ENCODE peak calls at places on chromosomes 6 and 20, in ten cellular contexts. H is stimulated activated CD8-positive, alpha-beta memory T cell treated with anti-CD3 and anti-CD28 coated beads, Interleukin-15, amount 100 ng/mL, for 24 hours; A is GM10248; W is AML-193; L is T47D; S is nephron progenitor cell; X is iris pigment epithelial cell; I is fibroblast of lung; V is right cardiac atrium; G is lung microvascular endothelial cell. T is an unnamed sample.

GRCh38 chr20:46206025-46206424 is 87.9 kb downstream of the CD40 start:
- DNase-seq in H (no peak), A (peak), W (peak), L (peak), S (no peak), X (peak), I (peak), V (no peak), G (peak), T (peak)

GRCh38 chr6:105372862-105373182 is 30.1 kb downstream of the PREP start:
- DNase-seq in H (no peak), A (no peak), W (no peak), L (no peak), S (no peak), X (no peak), I (no peak), V (no peak), G (no peak), T (no peak)

GRCh38 chr6:37381579-37381978 is 27.8 kb downstream of the RNF8 start:
- DNase-seq in H (no peak), A (peak), W (peak), L (peak), S (peak), X (peak), I (peak), V (no peak), G (peak), T (peak)

GRCh38 chr6:152085533-152085932 is 278.1 kb downstream of the ESR1 start:
- DNase-seq in H (no peak), A (no peak), W (no peak), L (no peak), S (no peak), X (no peak), I (no peak), V (no peak), G (peak), T (peak)

GRCh38 chr6:128841518-128841917 is 41.4 kb upstream of the LAMA2 start:
- DNase-seq in H (no peak), A (no peak), W (no peak), L (no peak), S (no peak), X (no peak), I (no peak), V (no peak), G (no peak), T (no peak)

GRCh38 chr20:37344506-37345338 is 1.2 kb upstream of the SRC start:
- DNase-seq in H (no peak), A (no peak), W (no peak), L (peak), S (no peak), X (no peak), I (no peak), V (peak), G (no peak), T (no peak)

GRCh38 chr20:49938173-49939163 is 2.3 kb downstream of the RNF114 start:
- DNase-seq in H (no peak), A (no peak), W (no peak), L (no peak), S (peak), X (peak), I (peak), V (peak), G (peak), T (peak)

GRCh38 chr6:110949679-110950285 is 8.7 kb upstream of the GTF3C6 start:
- DNase-seq in H (no peak), A (no peak), W (peak), L (no peak), S (no peak), X (peak), I (peak), V (no peak), G (peak), T (peak)

GRCh38 chr6:163038317-163038716 is 310.5 kb downstream of the PACRG start:
- DNase-seq in H (no peak), A (no peak), W (no peak), L (no peak), S (no peak), X (no peak), I (no peak), V (no peak), G (no peak), T (no peak)

GRCh38 chr20:18904624-18905023 is 91.0 kb downstream of the SCP2D1 start:
- DNase-seq in H (no peak), A (no peak), W (no peak), L (peak), S (no peak), X (no peak), I (no peak), V (no peak), G (no peak), T (no peak)

GRCh38 chr6:99521557-99522286 is 6.5 kb upstream of the USP45 start:
- DNase-seq in H (no peak), A (no peak), W (no peak), L (peak), S (peak), X (peak), I (peak), V (peak), G (peak), T (no peak)

GRCh38 chr6:6332240-6332639 is 11.8 kb upstream of the F13A1 start:
- DNase-seq in H (no peak), A (peak), W (peak), L (no peak), S (no peak), X (no peak), I (no peak), V (no peak), G (no peak), T (no peak)

GRCh38 chr6:157459327-157459726 is 78.3 kb downstream of the ZDHHC14 start:
- DNase-seq in H (no peak), A (no peak), W (no peak), L (no peak), S (no peak), X (no peak), I (no peak), V (no peak), G (no peak), T (no peak)

GRCh38 chr20:3046677-3047462 is 1.0 kb downstream of the MRPS26 start:
- DNase-seq in H (no peak), A (peak), W (no peak), L (peak), S (no peak), X (no peak), I (no peak), V (no peak), G (no peak), T (no peak)

GRCh38 chr6:157092736-157093135 is 230.6 kb downstream of the TMEM242 start:
- DNase-seq in H (no peak), A (no peak), W (no peak), L (no peak), S (no peak), X (no peak), I (no peak), V (no peak), G (peak), T (peak)

GRCh38 chr20:49303211-49303610 is 25.4 kb upstream of the ZNFX1 start:
- DNase-seq in H (no peak), A (no peak), W (no peak), L (no peak), S (no peak), X (no peak), I (no peak), V (no peak), G (no peak), T (no peak)

GRCh38 chr20:48933017-48933766 is 11.7 kb downstream of the ARFGEF2 start:
- DNase-seq in H (no peak), A (no peak), W (no peak), L (no peak), S (no peak), X (no peak), I (no peak), V (no peak), G (no peak), T (no peak)

GRCh38 chr6:128509709-128510108 is 10.7 kb downstream of the PTPRK start:
- DNase-seq in H (no peak), A (no peak), W (no peak), L (no peak), S (no peak), X (no peak), I (no peak), V (no peak), G (peak), T (peak)

GRCh38 chr6:1746919-1747460 is 137.3 kb downstream of the FOXC1 start:
- DNase-seq in H (no peak), A (no peak), W (no peak), L (no peak), S (no peak), X (no peak), I (no peak), V (no peak), G (no peak), T (no peak)

GRCh38 chr6:5280926-5281325 is 19.6 kb downstream of the FARS2 start:
- DNase-seq in H (no peak), A (no peak), W (no peak), L (no peak), S (no peak), X (no peak), I (no peak), V (no peak), G (no peak), T (no peak)

GRCh38 chr20:3330046-3330741 is 77.3 kb downstream of the DNAAF9 start:
- DNase-seq in H (no peak), A (no peak), W (peak), L (no peak), S (no peak), X (peak), I (peak), V (no peak), G (no peak), T (no peak)

GRCh38 chr6:89948876-89949275 is 54.6 kb downstream of the GJA10 start:
- DNase-seq in H (no peak), A (no peak), W (no peak), L (no peak), S (no peak), X (no peak), I (no peak), V (no peak), G (no peak), T (no peak)

GRCh38 chr6:1001655-1002349 is 308.9 kb upstream of the EXOC2 start:
- DNase-seq in H (no peak), A (peak), W (no peak), L (no peak), S (no peak), X (no peak), I (peak), V (no peak), G (no peak), T (no peak)

GRCh38 chr6:142825760-142826159 is 119.2 kb downstream of the HIVEP2 start:
- DNase-seq in H (no peak), A (no peak), W (no peak), L (no peak), S (no peak), X (no peak), I (no peak), V (no peak), G (no peak), T (no peak)

GRCh38 chr6:52839124-52840055 is 1.2 kb downstream of the GSTA5 start:
- DNase-seq in H (peak), A (peak), W (peak), L (peak), S (peak), X (peak), I (peak), V (no peak), G (peak), T (peak)

GRCh38 chr20:49724637-49725606 is 11.2 kb upstream of the B4GALT5 start:
- DNase-seq in H (no peak), A (no peak), W (peak), L (no peak), S (peak), X (peak), I (peak), V (peak), G (peak), T (peak)

GRCh38 chr20:49646528-49646927 is 67.2 kb downstream of the B4GALT5 start:
- DNase-seq in H (no peak), A (no peak), W (no peak), L (no peak), S (no peak), X (no peak), I (no peak), V (no peak), G (no peak), T (no peak)

GRCh38 chr6:167699141-167700036 is 127.3 kb upstream of the AFDN start:
- DNase-seq in H (no peak), A (peak), W (peak), L (no peak), S (no peak), X (peak), I (no peak), V (peak), G (peak), T (peak)

GRCh38 chr6:41531591-41532582 is 14.3 kb upstream of the FOXP4 start:
- DNase-seq in H (peak), A (peak), W (no peak), L (peak), S (peak), X (peak), I (peak), V (no peak), G (peak), T (peak)

GRCh38 chr20:63321148-63321831 is 28.3 kb downstream of the COL20A1 start:
- DNase-seq in H (no peak), A (no peak), W (no peak), L (no peak), S (no peak), X (peak), I (peak), V (peak), G (no peak), T (no peak)

GRCh38 chr20:44776977-44777376 is 31.3 kb downstream of the KCNK15 start:
- DNase-seq in H (no peak), A (no peak), W (no peak), L (peak), S (peak), X (peak), I (peak), V (no peak), G (peak), T (peak)

GRCh38 chr6:167470101-167470835 is 145.4 kb downstream of the TTLL2 start:
- DNase-seq in H (no peak), A (no peak), W (no peak), L (no peak), S (no peak), X (no peak), I (no peak), V (no peak), G (no peak), T (no peak)

GRCh38 chr20:35907017-35907685 is 47.2 kb downstream of the SCAND1 start:
- DNase-seq in H (no peak), A (no peak), W (no peak), L (no peak), S (no peak), X (no peak), I (no peak), V (peak), G (peak), T (peak)

GRCh38 chr6:6734463-6735455 is 146.2 kb downstream of the LY86 start:
- DNase-seq in H (no peak), A (no peak), W (no peak), L (no peak), S (no peak), X (no peak), I (no peak), V (no peak), G (peak), T (peak)

T was measured in dermis blood vessel endothelial cell.